ENCODE peak calls at places on chromosomes 1 and 21, in eight cellular contexts. J is transverse colon, W is stomach, F is breast epithelium, G is sigmoid colon, D is vagina, H is GM12878, S is K562. N is an unnamed sample. For H3K4me1 and H3K27me3, the result is how much of the 10 kb centered on the place peaks cover.

GRCh38 chr21:41759214-41759840 is 7.5 kb downstream of the RIPK4 start:
- DNase-seq in H (no peak), S (no peak), F (no peak), G (no peak), W (no peak), J (no peak), D (no peak), N (peak)

GRCh38 chr1:117886101-117886795 is 43.2 kb downstream of the GDAP2 start:
- DNase-seq in J (no peak), W (no peak), F (no peak), D (no peak), H (no peak), S (no peak), G (no peak), N (no peak)

GRCh38 chr1:204828352-204828850 is 42.3 kb upstream of the NFASC start:
- DNase-seq in D (no peak), H (no peak), J (peak), S (peak), W (peak), F (no peak), G (peak), N (peak)

GRCh38 chr1:60563777-60564176 is 490.2 kb upstream of the C1orf87 start:
- DNase-seq in D (no peak), F (no peak), S (no peak), H (no peak), W (no peak), J (no peak), G (no peak), N (no peak)

GRCh38 chr1:1428174-1428573 is 7.1 kb upstream of the ANKRD65 start:
- DNase-seq in S (no peak), H (no peak), G (no peak), W (no peak), J (no peak), F (no peak), D (no peak), N (peak)

GRCh38 chr1:33296082-33296458 is 24.8 kb downstream of the A3GALT2 start:
- DNase-seq in F (no peak), W (no peak), J (no peak), H (no peak), D (no peak), S (no peak), G (peak), N (peak)

GRCh38 chr1:232974971-232975370 is 24.6 kb downstream of the NTPCR start:
- DNase-seq in S (no peak), W (no peak), D (no peak), G (no peak), F (no peak), H (no peak), J (no peak), N (no peak)

GRCh38 chr1:207308451-207309190 is 12.9 kb upstream of the CD55 start:
- DNase-seq in F (no peak), W (no peak), S (no peak), J (no peak), H (no peak), G (no peak), D (no peak), N (no peak)

GRCh38 chr1:166947398-166948043 is 27.8 kb downstream of the ILDR2 start:
- DNase-seq in H (no peak), D (no peak), F (no peak), W (peak), S (peak), J (peak), G (peak), N (peak)

GRCh38 chr1:76124196-76124595 is 49.6 kb downstream of the ST6GALNAC3 start:
- DNase-seq in D (peak), J (no peak), H (no peak), F (no peak), W (no peak), S (no peak), G (no peak), N (no peak)

GRCh38 chr21:20086508-20086907 is 911.7 kb upstream of the NCAM2 start:
- DNase-seq in H (no peak), J (no peak), G (no peak), S (no peak), W (no peak), D (no peak), F (no peak), N (no peak)

GRCh38 chr1:75338974-75339483 is 204.8 kb downstream of the LHX8 start:
- DNase-seq in D (no peak), S (no peak), H (peak), J (no peak), G (no peak), F (no peak), W (no peak), N (no peak)

GRCh38 chr1:184366992-184367391 is 19.8 kb upstream of the C1orf21 start:
- DNase-seq in D (no peak), H (no peak), J (no peak), W (no peak), S (no peak), G (no peak), F (no peak), N (no peak)

GRCh38 chr1:39258146-39258924 is 53.8 kb downstream of the MACF1 start:
- DNase-seq in G (peak), F (peak), H (no peak), J (peak), S (peak), W (peak), D (no peak), N (no peak)
- TF ChIP-seq POLR2AphosphoS5 in G (peak), F (peak), H (no peak), J (no peak), S (no peak), W (no peak), D (no peak), N (no peak)

GRCh38 chr1:234758851-234759250 is 148.9 kb upstream of the IRF2BP2 start:
- DNase-seq in G (no peak), W (no peak), S (no peak), J (peak), H (no peak), D (no peak), F (no peak), N (no peak)
- H3K4me1 ChIP-seq in G (under half), W (under half), S (under half), J (under half), H (under half), D (under half), F (under half), N (under half)

DNA sequence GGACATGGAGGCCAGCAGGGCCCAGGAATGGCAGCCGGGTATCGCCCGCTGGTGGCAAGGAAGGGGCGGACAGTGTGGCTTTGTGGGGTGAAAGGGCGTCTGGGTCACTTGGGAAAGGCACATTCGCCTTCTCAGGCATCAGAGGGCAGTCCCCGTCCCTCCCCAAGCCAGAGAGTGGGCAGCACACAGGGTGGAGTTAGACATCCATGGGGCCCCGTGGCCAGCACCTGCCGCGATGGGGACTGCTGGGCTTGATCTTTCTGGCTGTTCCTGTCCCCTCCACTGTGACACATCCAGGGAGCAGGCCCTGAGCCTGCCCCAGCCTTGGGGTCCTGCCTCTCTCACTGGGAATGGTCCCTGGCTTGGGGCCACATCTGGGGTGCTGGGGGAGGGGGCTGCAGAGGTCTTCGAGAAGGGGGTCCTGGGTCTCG is 4.0 kb upstream of the TRPM2 start:
- DNase-seq in G (no peak), S (no peak), J (no peak), F (no peak), W (no peak), D (no peak), H (no peak), N (no peak)
- H3K27me3 ChIP-seq in G (under half), S (half or more), J (under half), F (half or more), W (under half), D (under half), H (under half), N (under half)

GRCh38 chr1:237042892-237043576 is 1.1 kb downstream of the RYR2 start:
- DNase-seq in J (no peak), D (no peak), S (no peak), F (no peak), H (no peak), W (no peak), G (no peak), N (no peak)

GRCh38 chr1:237042467-237042891 is 495 bp downstream of the RYR2 start:
- DNase-seq in G (no peak), W (no peak), F (no peak), S (no peak), D (no peak), J (no peak), H (no peak), N (no peak)

GRCh38 chr1:237041461-237041794 is 556 bp upstream of the RYR2 start:
- DNase-seq in S (no peak), H (no peak), J (no peak), W (no peak), F (no peak), G (no peak), D (no peak), N (no peak)

GRCh38 chr1:237040823-237041222 is 1.2 kb upstream of the RYR2 start:
- DNase-seq in D (no peak), S (no peak), H (no peak), W (no peak), F (no peak), G (no peak), J (no peak), N (no peak)

DNA sequence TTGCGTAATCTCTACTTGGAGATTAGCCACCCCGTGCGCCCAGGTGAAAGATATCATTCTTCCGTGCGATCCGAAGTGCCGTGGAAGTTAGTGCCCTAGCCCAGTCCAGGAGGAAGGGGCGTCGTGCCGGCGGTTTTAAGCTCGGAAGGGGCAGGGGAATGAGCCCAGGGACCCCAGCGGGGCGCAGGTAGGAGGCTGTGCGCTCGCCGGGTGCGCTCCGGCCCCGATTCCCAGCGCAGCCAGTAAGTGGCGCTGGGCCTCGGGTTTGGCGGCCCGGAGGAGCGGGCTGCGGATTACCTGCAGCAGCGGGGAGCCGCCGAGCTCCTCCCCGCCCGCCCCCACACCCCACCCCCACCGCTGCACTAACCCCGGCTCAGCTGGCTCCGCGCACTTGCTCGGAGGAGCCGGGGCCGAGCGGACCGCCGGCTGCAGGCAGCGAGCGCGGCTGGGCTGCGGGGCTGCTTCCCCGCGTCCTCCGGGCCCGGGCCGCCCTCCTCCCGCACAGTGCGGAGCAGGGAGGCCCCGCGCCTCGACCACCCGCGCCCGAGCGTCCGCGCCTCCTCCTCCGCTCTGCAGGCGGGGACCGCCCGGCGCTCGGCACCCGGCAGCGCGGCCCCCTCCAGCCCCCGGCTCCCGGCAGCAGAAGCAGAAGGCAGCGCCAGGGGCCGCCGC is at the start of gene RYR2:
- DNase-seq in D (no peak), H (no peak), S (no peak), F (no peak), G (no peak), W (no peak), J (no peak), N (no peak)
- TF ChIP-seq POLR2AphosphoS5 in D (no peak), H (no peak), S (no peak), F (no peak), G (peak), W (peak), J (no peak), N (no peak)

GRCh38 chr1:10685196-10685850 is 111.1 kb downstream of the CASZ1 start:
- DNase-seq in S (no peak), J (no peak), G (no peak), F (no peak), H (no peak), W (no peak), D (no peak), N (no peak)

GRCh38 chr1:10687142-10687715 is 109.2 kb downstream of the CASZ1 start:
- DNase-seq in J (peak), S (no peak), F (no peak), D (no peak), G (no peak), W (peak), H (no peak), N (no peak)

GRCh38 chr1:10686404-10687040 is 109.9 kb downstream of the CASZ1 start:
- DNase-seq in J (peak), F (no peak), S (no peak), D (no peak), H (no peak), G (no peak), W (no peak), N (no peak)

GRCh38 chr1:10687782-10688408 is 108.6 kb downstream of the CASZ1 start:
- DNase-seq in H (no peak), D (no peak), S (no peak), J (no peak), F (no peak), G (no peak), W (peak), N (no peak)

DNA sequence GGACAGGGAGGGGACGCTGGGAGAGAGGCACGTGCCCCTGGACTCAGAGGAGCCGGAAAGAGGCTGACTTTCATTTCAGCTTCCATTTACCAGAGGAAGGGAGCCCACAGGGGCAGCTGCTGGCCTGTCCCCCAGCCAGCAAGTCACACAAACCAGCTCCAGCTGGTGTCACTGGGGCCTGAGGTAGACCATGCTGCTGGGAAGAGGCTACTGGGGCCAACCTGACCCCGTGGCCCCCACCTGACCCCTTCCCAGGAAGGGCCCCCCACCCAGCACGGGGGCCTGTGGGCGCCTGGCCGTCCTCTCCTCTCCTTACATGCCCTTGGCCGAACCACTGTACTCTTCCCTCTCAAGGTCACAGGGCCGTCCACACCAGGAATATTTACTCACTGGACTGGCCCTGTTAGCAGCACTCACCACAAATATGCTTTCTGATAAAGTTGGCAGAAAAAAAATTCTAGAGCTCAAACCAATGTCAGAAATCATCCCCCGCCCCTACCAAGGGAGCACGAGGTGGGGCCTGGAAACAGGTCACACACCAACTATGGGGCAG is 110.5 kb downstream of the CASZ1 start:
- DNase-seq in D (no peak), W (peak), S (no peak), F (no peak), J (no peak), H (no peak), G (no peak), N (no peak)
- H3K4me1 ChIP-seq in D (half or more), W (half or more), S (under half), F (under half), J (half or more), H (under half), G (half or more), N (half or more)

GRCh38 chr1:34590211-34590623 is 164.6 kb upstream of the GJB5 start:
- DNase-seq in G (no peak), H (peak), W (no peak), F (no peak), S (no peak), J (no peak), D (no peak), N (no peak)
- H3K27me3 ChIP-seq in G (under half), H (under half), W (under half), F (under half), S (under half), J (under half), D (under half), N (under half)

GRCh38 chr1:27496604-27497155 is 6.7 kb upstream of the WASF2 start:
- DNase-seq in S (no peak), J (no peak), W (no peak), D (no peak), G (peak), F (no peak), H (no peak), N (no peak)
- TF ChIP-seq POLR2AphosphoS5 in S (no peak), J (no peak), W (no peak), D (no peak), G (no peak), F (no peak), H (no peak), N (no peak)

N was measured in spleen.